ENCODE peak calls at places on chromosomes 13 and 19, in seven cellular contexts. One of them, this sample, is unnamed. For H3K27me3, the result is how much of the 10 kb centered on the place peaks cover.

GRCh38 chr19:43618921-43619261 is 538 bp downstream of the ZNF428 start:
- DNase-seq in K562: peak
- DNase-seq in upper lobe of left lung: no peak
- DNase-seq in thoracic aorta: no peak
- DNase-seq in RWPE2: no peak
- DNase-seq in lower lobe of right lung: no peak
- DNase-seq in fibroblast of lung: no peak
- DNase-seq in this sample: peak

GRCh38 chr13:75480691-75481175 is 1.2 kb downstream of the TBC1D4 start:
- DNase-seq in lower lobe of right lung: peak
- DNase-seq in upper lobe of left lung: peak
- DNase-seq in thoracic aorta: no peak
- DNase-seq in RWPE2: peak
- DNase-seq in fibroblast of lung: peak
- DNase-seq in K562: peak
- DNase-seq in this sample: no peak

GRCh38 chr19:17579523-17580244 is 24.2 kb downstream of the COLGALT1 start:
- DNase-seq in fibroblast of lung: peak
- DNase-seq in RWPE2: peak
- DNase-seq in thoracic aorta: no peak
- DNase-seq in upper lobe of left lung: peak
- DNase-seq in K562: peak
- DNase-seq in lower lobe of right lung: peak
- DNase-seq in this sample: no peak

GRCh38 chr19:15300533-15301194 is 31.7 kb downstream of the BRD4 start:
- DNase-seq in fibroblast of lung: peak
- DNase-seq in lower lobe of right lung: no peak
- DNase-seq in thoracic aorta: no peak
- DNase-seq in K562: no peak
- DNase-seq in RWPE2: no peak
- DNase-seq in upper lobe of left lung: no peak
- DNase-seq in this sample: no peak

GRCh38 chr13:60356970-60357369 is 40.0 kb upstream of the TDRD3 start:
- DNase-seq in RWPE2: no peak
- DNase-seq in fibroblast of lung: no peak
- DNase-seq in lower lobe of right lung: no peak
- DNase-seq in thoracic aorta: no peak
- DNase-seq in K562: no peak
- DNase-seq in upper lobe of left lung: no peak
- DNase-seq in this sample: no peak

GRCh38 chr19:3471954-3472655 is 8.2 kb downstream of the SMIM24 start:
- DNase-seq in lower lobe of right lung: no peak
- DNase-seq in upper lobe of left lung: peak
- DNase-seq in fibroblast of lung: peak
- DNase-seq in thoracic aorta: no peak
- DNase-seq in K562: peak
- DNase-seq in RWPE2: no peak
- DNase-seq in this sample: peak

GRCh38 chr13:33109801-33110200 is 93.6 kb downstream of the KL start:
- DNase-seq in thoracic aorta: no peak
- DNase-seq in lower lobe of right lung: no peak
- DNase-seq in RWPE2: no peak
- DNase-seq in K562: peak
- DNase-seq in upper lobe of left lung: no peak
- DNase-seq in fibroblast of lung: no peak
- DNase-seq in this sample: no peak

GRCh38 chr19:38307597-38307996 is 3.5 kb downstream of the C19orf33 start:
- DNase-seq in RWPE2: no peak
- DNase-seq in K562: no peak
- DNase-seq in thoracic aorta: no peak
- DNase-seq in lower lobe of right lung: no peak
- DNase-seq in upper lobe of left lung: no peak
- DNase-seq in fibroblast of lung: no peak
- DNase-seq in this sample: no peak

GRCh38 chr19:6034512-6034911 is 56.6 kb upstream of the RANBP3 start:
- DNase-seq in RWPE2: no peak
- DNase-seq in K562: no peak
- DNase-seq in fibroblast of lung: no peak
- DNase-seq in upper lobe of left lung: no peak
- DNase-seq in thoracic aorta: no peak
- DNase-seq in lower lobe of right lung: no peak
- DNase-seq in this sample: no peak

GRCh38 chr13:98173431-98173921 is 3.6 kb downstream of the RNF113B start:
- DNase-seq in lower lobe of right lung: no peak
- DNase-seq in fibroblast of lung: peak
- DNase-seq in thoracic aorta: no peak
- DNase-seq in K562: no peak
- DNase-seq in RWPE2: no peak
- DNase-seq in upper lobe of left lung: no peak
- DNase-seq in this sample: no peak

GRCh38 chr13:69857188-69857821 is 250.3 kb upstream of the ATXN8OS start:
- DNase-seq in thoracic aorta: no peak
- DNase-seq in RWPE2: no peak
- DNase-seq in lower lobe of right lung: no peak
- DNase-seq in K562: peak
- DNase-seq in upper lobe of left lung: no peak
- DNase-seq in fibroblast of lung: peak
- DNase-seq in this sample: no peak

GRCh38 chr13:64397699-64398098 is 2832.4 kb downstream of the PCDH9 start:
- DNase-seq in K562: no peak
- DNase-seq in fibroblast of lung: peak
- DNase-seq in lower lobe of right lung: no peak
- DNase-seq in thoracic aorta: no peak
- DNase-seq in upper lobe of left lung: no peak
- DNase-seq in RWPE2: no peak
- DNase-seq in this sample: no peak

GRCh38 chr19:1483067-1483978 is 4.3 kb upstream of the C19orf25 start:
- DNase-seq in RWPE2: no peak
- DNase-seq in upper lobe of left lung: peak
- DNase-seq in fibroblast of lung: no peak
- DNase-seq in thoracic aorta: no peak
- DNase-seq in K562: no peak
- DNase-seq in lower lobe of right lung: peak
- DNase-seq in this sample: no peak

GRCh38 chr13:30734434-30734833 is 909 bp upstream of the ALOX5AP start:
- DNase-seq in K562: no peak
- DNase-seq in lower lobe of right lung: no peak
- DNase-seq in RWPE2: peak
- DNase-seq in fibroblast of lung: peak
- DNase-seq in upper lobe of left lung: no peak
- DNase-seq in thoracic aorta: no peak
- DNase-seq in this sample: no peak

GRCh38 chr13:44303681-44304432 is 69.8 kb upstream of the SERP2 start:
- DNase-seq in RWPE2: no peak
- DNase-seq in lower lobe of right lung: no peak
- DNase-seq in upper lobe of left lung: no peak
- DNase-seq in fibroblast of lung: no peak
- DNase-seq in K562: no peak
- DNase-seq in thoracic aorta: no peak
- DNase-seq in this sample: no peak

GRCh38 chr19:39445258-39446071 is at the start of gene SUPT5H:
- DNase-seq in RWPE2: peak
- DNase-seq in fibroblast of lung: peak
- DNase-seq in thoracic aorta: peak
- DNase-seq in K562: peak
- DNase-seq in upper lobe of left lung: peak
- DNase-seq in lower lobe of right lung: peak
- DNase-seq in this sample: peak

GRCh38 chr19:53910170-53910518 is 1.1 kb downstream of the CACNG7 start:
- DNase-seq in K562: no peak
- DNase-seq in fibroblast of lung: no peak
- DNase-seq in lower lobe of right lung: no peak
- DNase-seq in thoracic aorta: no peak
- DNase-seq in upper lobe of left lung: no peak
- DNase-seq in RWPE2: no peak
- DNase-seq in this sample: no peak

GRCh38 chr13:96822900-96823299 is 171.4 kb downstream of the OXGR1 start:
- DNase-seq in thoracic aorta: no peak
- DNase-seq in fibroblast of lung: peak
- DNase-seq in upper lobe of left lung: no peak
- DNase-seq in K562: peak
- DNase-seq in lower lobe of right lung: no peak
- DNase-seq in RWPE2: no peak
- DNase-seq in this sample: no peak

DNA sequence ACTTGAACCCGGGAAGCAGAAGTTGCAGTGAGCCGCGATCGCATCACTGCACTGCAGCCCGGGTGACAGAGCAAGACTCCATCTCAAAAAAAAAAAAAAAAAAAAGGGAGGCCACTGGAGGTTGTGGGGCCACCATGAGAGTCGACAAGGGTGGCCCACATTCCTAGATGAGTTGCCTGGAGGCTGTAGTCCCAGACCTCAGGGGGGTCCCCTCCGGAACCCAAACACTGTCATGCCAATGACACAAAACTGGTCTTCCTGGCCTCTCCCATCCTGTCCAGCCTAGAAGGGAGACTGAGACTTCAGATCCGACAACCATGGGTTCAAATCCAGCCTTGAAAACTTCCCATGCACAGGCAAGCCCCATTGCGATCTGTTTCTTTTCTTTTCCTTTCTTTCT is 14.7 kb downstream of the SPC24 start:
- DNase-seq in RWPE2: no peak
- DNase-seq in lower lobe of right lung: no peak
- DNase-seq in thoracic aorta: no peak
- DNase-seq in K562: no peak
- DNase-seq in upper lobe of left lung: no peak
- DNase-seq in fibroblast of lung: no peak
- DNase-seq in this sample: no peak
- H3K27ac ChIP-seq in RWPE2: peak
- H3K27ac ChIP-seq in lower lobe of right lung: no peak
- H3K27ac ChIP-seq in thoracic aorta: peak
- H3K27ac ChIP-seq in K562: no peak
- H3K27ac ChIP-seq in upper lobe of left lung: no peak
- H3K27ac ChIP-seq in fibroblast of lung: no peak
- H3K27ac ChIP-seq in this sample: no peak

GRCh38 chr13:78758549-78758948 is 99.6 kb upstream of the OBI1 start:
- DNase-seq in upper lobe of left lung: no peak
- DNase-seq in lower lobe of right lung: no peak
- DNase-seq in K562: no peak
- DNase-seq in RWPE2: no peak
- DNase-seq in thoracic aorta: no peak
- DNase-seq in fibroblast of lung: no peak
- DNase-seq in this sample: no peak

GRCh38 chr13:78764665-78765064 is 105.7 kb upstream of the OBI1 start:
- DNase-seq in RWPE2: no peak
- DNase-seq in upper lobe of left lung: no peak
- DNase-seq in K562: peak
- DNase-seq in thoracic aorta: no peak
- DNase-seq in fibroblast of lung: no peak
- DNase-seq in lower lobe of right lung: no peak
- DNase-seq in this sample: no peak

GRCh38 chr13:78762825-78763224 is 103.9 kb upstream of the OBI1 start:
- DNase-seq in fibroblast of lung: no peak
- DNase-seq in upper lobe of left lung: no peak
- DNase-seq in K562: no peak
- DNase-seq in lower lobe of right lung: no peak
- DNase-seq in thoracic aorta: no peak
- DNase-seq in RWPE2: no peak
- DNase-seq in this sample: no peak

GRCh38 chr13:78759704-78760103 is 100.7 kb upstream of the OBI1 start:
- DNase-seq in fibroblast of lung: no peak
- DNase-seq in lower lobe of right lung: no peak
- DNase-seq in thoracic aorta: no peak
- DNase-seq in upper lobe of left lung: no peak
- DNase-seq in K562: peak
- DNase-seq in RWPE2: no peak
- DNase-seq in this sample: no peak
- TF ChIP-seq CTCF in fibroblast of lung: no peak
- TF ChIP-seq CTCF in lower lobe of right lung: no peak
- TF ChIP-seq CTCF in thoracic aorta: no peak
- TF ChIP-seq CTCF in upper lobe of left lung: no peak
- TF ChIP-seq CTCF in K562: peak
- TF ChIP-seq CTCF in RWPE2: no peak
- TF ChIP-seq CTCF in this sample: no peak

DNA sequence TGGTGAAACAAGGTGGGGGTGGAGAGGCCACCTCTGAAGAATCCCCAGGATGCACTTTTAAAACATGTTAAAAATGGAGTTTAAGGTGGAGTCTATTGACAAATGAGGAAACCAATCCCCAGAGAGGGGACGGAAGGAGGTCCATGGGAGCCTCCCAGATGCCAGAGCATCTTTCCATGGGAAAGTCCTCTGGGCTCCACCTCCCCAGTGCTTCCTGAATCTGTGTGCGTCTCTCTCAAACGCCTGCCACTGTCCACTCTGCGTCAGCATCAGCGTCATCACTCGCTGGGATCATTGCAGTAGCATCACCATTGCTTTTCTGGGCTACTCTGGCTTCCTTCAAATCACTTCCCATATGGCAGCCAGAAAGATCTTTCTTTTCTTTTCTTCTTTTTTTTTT is 6.2 kb downstream of the GPR4 start:
- DNase-seq in upper lobe of left lung: no peak
- DNase-seq in thoracic aorta: no peak
- DNase-seq in K562: no peak
- DNase-seq in lower lobe of right lung: no peak
- DNase-seq in fibroblast of lung: peak
- DNase-seq in RWPE2: no peak
- DNase-seq in this sample: no peak
- H3K27me3 ChIP-seq in upper lobe of left lung: under half
- H3K27me3 ChIP-seq in thoracic aorta: under half
- H3K27me3 ChIP-seq in K562: under half
- H3K27me3 ChIP-seq in lower lobe of right lung: under half
- H3K27me3 ChIP-seq in fibroblast of lung: under half
- H3K27me3 ChIP-seq in RWPE2: under half
- H3K27me3 ChIP-seq in this sample: half or more

GRCh38 chr13:28049215-28049614 is 51.2 kb downstream of the FLT3 start:
- DNase-seq in lower lobe of right lung: no peak
- DNase-seq in RWPE2: no peak
- DNase-seq in K562: no peak
- DNase-seq in thoracic aorta: no peak
- DNase-seq in fibroblast of lung: no peak
- DNase-seq in upper lobe of left lung: no peak
- DNase-seq in this sample: no peak

GRCh38 chr13:28047784-28048388 is 52.5 kb downstream of the FLT3 start:
- DNase-seq in thoracic aorta: no peak
- DNase-seq in fibroblast of lung: no peak
- DNase-seq in lower lobe of right lung: no peak
- DNase-seq in RWPE2: no peak
- DNase-seq in K562: no peak
- DNase-seq in upper lobe of left lung: no peak
- DNase-seq in this sample: no peak

GRCh38 chr13:28049880-28050871 is 50.2 kb downstream of the FLT3 start:
- DNase-seq in K562: no peak
- DNase-seq in lower lobe of right lung: no peak
- DNase-seq in thoracic aorta: no peak
- DNase-seq in RWPE2: no peak
- DNase-seq in fibroblast of lung: no peak
- DNase-seq in upper lobe of left lung: no peak
- DNase-seq in this sample: no peak

GRCh38 chr13:28046981-28047380 is 53.4 kb downstream of the FLT3 start:
- DNase-seq in RWPE2: no peak
- DNase-seq in lower lobe of right lung: no peak
- DNase-seq in fibroblast of lung: no peak
- DNase-seq in thoracic aorta: no peak
- DNase-seq in upper lobe of left lung: no peak
- DNase-seq in K562: no peak
- DNase-seq in this sample: no peak

DNA sequence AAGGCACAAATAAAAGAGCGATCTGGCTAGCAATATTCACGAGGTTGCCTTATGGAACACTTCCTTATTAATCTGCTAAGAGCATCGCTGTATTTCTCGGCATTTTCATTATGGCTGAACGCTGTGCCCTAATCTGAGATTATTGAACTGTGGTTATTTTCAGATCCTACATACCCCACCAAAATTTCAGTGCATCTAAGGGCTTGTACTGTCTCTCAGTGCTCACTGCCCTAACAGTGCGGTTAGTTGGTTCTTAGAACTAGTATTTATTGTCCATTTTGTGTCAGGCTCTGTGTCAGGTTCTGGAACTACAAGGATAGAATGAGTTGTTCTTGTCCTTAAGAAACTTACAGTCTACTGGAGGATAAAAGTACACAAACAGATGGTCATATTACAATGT is 51.6 kb downstream of the FLT3 start:
- DNase-seq in fibroblast of lung: no peak
- DNase-seq in lower lobe of right lung: no peak
- DNase-seq in thoracic aorta: no peak
- DNase-seq in RWPE2: no peak
- DNase-seq in K562: no peak
- DNase-seq in upper lobe of left lung: no peak
- DNase-seq in this sample: no peak
- H3K27ac ChIP-seq in fibroblast of lung: no peak
- H3K27ac ChIP-seq in lower lobe of right lung: no peak
- H3K27ac ChIP-seq in thoracic aorta: no peak
- H3K27ac ChIP-seq in RWPE2: no peak
- H3K27ac ChIP-seq in K562: no peak
- H3K27ac ChIP-seq in upper lobe of left lung: no peak
- H3K27ac ChIP-seq in this sample: no peak